ENCODE peak calls at places on chromosomes 5 and 9, in four cellular contexts. O is CD8-positive, alpha-beta memory T cell; W is SK-N-SH; E is CD4-positive, alpha-beta T cell. G is an unnamed sample. For H3K9me3, the result is how much of the 10 kb centered on the place peaks cover.

GRCh38 chr9:14203366-14204056 is 110.4 kb downstream of the NFIB start:
- DNase-seq in O (no peak), W (peak), E (no peak), G (no peak)

GRCh38 chr5:96096724-96097123 is 135.1 kb upstream of the ELL2 start:
- DNase-seq in O (no peak), W (no peak), E (no peak), G (no peak)

GRCh38 chr5:143118222-143118621 is 285.3 kb downstream of the NR3C1 start:
- DNase-seq in O (no peak), W (no peak), E (no peak), G (no peak)

GRCh38 chr5:170625221-170626165 is 121.7 kb downstream of the KCNIP1 start:
- DNase-seq in O (no peak), W (no peak), E (no peak), G (no peak)

GRCh38 chr5:166720026-166720425 is 1571.4 kb upstream of the WWC1 start:
- DNase-seq in O (no peak), W (no peak), E (no peak), G (no peak)

GRCh38 chr9:129972816-129973215 is 70.2 kb downstream of the FNBP1 start:
- DNase-seq in O (no peak), W (no peak), E (no peak), G (no peak)

GRCh38 chr5:150791536-150791935 is 13.0 kb downstream of the SMIM3 start:
- DNase-seq in O (no peak), W (no peak), E (no peak), G (no peak)

GRCh38 chr9:94672811-94673487 is 33.6 kb upstream of the FBP1 start:
- DNase-seq in O (no peak), W (no peak), E (no peak), G (no peak)

GRCh38 chr9:107948086-107948485 is 458.5 kb upstream of the KLF4 start:
- DNase-seq in O (no peak), W (no peak), E (no peak), G (no peak)

GRCh38 chr5:102764381-102765005 is 9.4 kb downstream of the PAM start:
- DNase-seq in O (no peak), W (no peak), E (no peak), G (no peak)

GRCh38 chr9:133672503-133673259 is 36.5 kb downstream of the DBH start:
- DNase-seq in O (no peak), W (no peak), E (no peak), G (no peak)

GRCh38 chr9:16333697-16334096 is 536.8 kb downstream of the BNC2 start:
- DNase-seq in O (no peak), W (no peak), E (no peak), G (no peak)

GRCh38 chr9:110180713-110181434 is 27.1 kb downstream of the C9orf152 start:
- DNase-seq in O (no peak), W (no peak), E (no peak), G (no peak)

GRCh38 chr5:53877243-53877642 is 316.8 kb downstream of the NDUFS4 start:
- DNase-seq in O (no peak), W (no peak), E (no peak), G (no peak)

GRCh38 chr5:144203750-144204596 is 33.3 kb downstream of the KCTD16 start:
- DNase-seq in O (peak), W (peak), E (peak), G (no peak)

GRCh38 chr5:69517763-69518212 is 25.2 kb downstream of the OCLN start:
- DNase-seq in O (no peak), W (no peak), E (no peak), G (no peak)

GRCh38 chr5:95788493-95788892 is 34.0 kb downstream of the GLRX start:
- DNase-seq in O (no peak), W (peak), E (no peak), G (no peak)

GRCh38 chr5:177412603-177413233 is 3.4 kb upstream of the F12 start:
- DNase-seq in O (no peak), W (no peak), E (no peak), G (no peak)

GRCh38 chr5:916441-917293 is 24.0 kb downstream of the TRIP13 start:
- DNase-seq in O (no peak), W (no peak), E (no peak), G (no peak)

GRCh38 chr5:81575924-81576323 is 175.0 kb downstream of the SSBP2 start:
- DNase-seq in O (no peak), W (no peak), E (no peak), G (no peak)

GRCh38 chr5:68631884-68632283 is 416.3 kb downstream of the PIK3R1 start:
- DNase-seq in O (no peak), W (no peak), E (no peak), G (no peak)

GRCh38 chr5:40233268-40233667 is 446.4 kb upstream of the PTGER4 start:
- DNase-seq in O (no peak), W (no peak), E (no peak), G (no peak)

GRCh38 chr5:173615884-173616576 is 420 bp downstream of the BOD1 start:
- DNase-seq in O (peak), W (peak), E (peak), G (peak)

GRCh38 chr9:132042324-132042723 is 37.3 kb downstream of the MED27 start:
- DNase-seq in O (no peak), W (no peak), E (no peak), G (no peak)

GRCh38 chr9:121286973-121287721 is 19.2 kb downstream of the GSN start:
- DNase-seq in O (no peak), W (no peak), E (no peak), G (no peak)

GRCh38 chr5:90809695-90810094 is 251.1 kb downstream of the ADGRV1 start:
- DNase-seq in O (no peak), W (peak), E (no peak), G (no peak)

GRCh38 chr5:149724130-149724850 is 5.8 kb upstream of the PPARGC1B start:
- DNase-seq in O (no peak), W (no peak), E (no peak), G (no peak)

GRCh38 chr5:68376931-68377330 is 161.4 kb downstream of the PIK3R1 start:
- DNase-seq in O (no peak), W (no peak), E (no peak), G (no peak)

DNA sequence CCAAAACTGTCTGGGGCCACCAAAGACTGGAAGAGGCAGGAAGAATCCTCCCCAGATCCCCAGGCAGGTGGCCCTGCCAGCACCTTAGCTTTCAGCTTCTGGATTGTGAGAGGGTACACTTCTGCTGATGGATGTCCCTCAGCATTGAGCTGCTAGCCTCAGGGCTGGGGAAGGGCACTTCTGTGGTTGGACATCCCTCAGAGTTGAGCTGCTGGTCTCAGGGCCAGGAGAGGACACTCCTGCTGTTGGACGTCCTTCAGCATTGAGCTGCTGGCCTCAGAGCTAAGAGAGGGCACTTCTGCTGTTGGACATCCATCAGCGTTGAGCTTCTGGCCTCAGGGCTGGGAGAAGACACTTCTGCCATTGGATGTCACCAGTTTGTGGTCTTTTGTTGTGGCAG is 83.8 kb upstream of the FCN1 start:
- DNase-seq in O (no peak), W (no peak), E (no peak), G (no peak)
- H3K9me3 ChIP-seq in O (under half), W (under half), E (under half), G (under half)

GRCh38 chr5:73214921-73215490 is 42.0 kb downstream of the TMEM174 start:
- DNase-seq in O (no peak), W (no peak), E (no peak), G (no peak)
- H3K9me3 ChIP-seq in O (under half), W (under half), E (under half), G (under half)

GRCh38 chr5:19067741-19068140 is 920.3 kb downstream of the CDH18 start:
- DNase-seq in O (no peak), W (no peak), E (no peak), G (no peak)

GRCh38 chr5:19058216-19058615 is 929.8 kb downstream of the CDH18 start:
- DNase-seq in O (no peak), W (no peak), E (no peak), G (no peak)

DNA sequence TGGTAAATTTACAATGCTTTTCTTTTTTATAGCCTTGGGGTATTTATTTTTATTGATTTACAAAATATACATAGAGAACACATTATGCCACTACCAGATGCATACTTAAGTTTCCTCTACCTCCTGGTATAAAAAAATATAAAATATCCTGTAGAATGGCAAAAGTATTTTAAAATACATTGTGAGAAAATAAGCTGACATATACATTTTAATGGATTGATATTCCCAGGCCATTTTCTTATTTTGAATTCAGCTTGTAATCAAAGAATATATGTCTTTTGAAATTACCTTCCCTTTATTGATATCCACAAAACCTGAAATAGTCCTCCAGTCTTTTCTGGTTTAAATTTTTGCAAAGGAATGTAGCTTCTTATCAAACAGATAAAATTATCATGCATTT is 923.9 kb downstream of the CDH18 start:
- DNase-seq in O (no peak), W (no peak), E (no peak), G (no peak)
- H3K9me3 ChIP-seq in O (under half), W (under half), E (under half), G (under half)

GRCh38 chr5:16800477-16800876 is 135.6 kb downstream of the MYO10 start:
- DNase-seq in O (no peak), W (no peak), E (no peak), G (no peak)
- H3K9me3 ChIP-seq in O (under half), W (under half), E (under half), G (under half)

GRCh38 chr5:66344544-66344943 is 200.4 kb downstream of the SREK1 start:
- DNase-seq in O (no peak), W (peak), E (no peak), G (no peak)
- H3K9me3 ChIP-seq in O (under half), W (under half), E (under half), G (under half)